ENCODE peak calls at places on chromosomes 12 and 14, in ten cellular contexts. S is hepatocyte, C is testis, H is A549, O is IMR-90, T is Peyer's patch, K is coronary artery, W is mucosa of descending colon, G is AG04449, B is left lung. Z is an unnamed sample.

GRCh38 chr12:2372735-2373134 is 319.9 kb downstream of the CACNA1C start:
- DNase-seq in H (no peak), O (no peak), S (no peak), K (peak), T (no peak), B (no peak), G (no peak), C (no peak), W (no peak), Z (no peak)

GRCh38 chr14:79570648-79571047 is 640.7 kb downstream of the DIO2 start:
- DNase-seq in K (no peak), O (no peak), H (no peak), T (no peak), B (no peak), G (no peak), C (no peak), S (no peak), W (no peak), Z (no peak)

GRCh38 chr12:121796855-121797751 is 3.6 kb upstream of the RHOF start:
- DNase-seq in C (peak), W (peak), H (peak), K (peak), B (peak), T (peak), S (peak), G (no peak), O (peak), Z (no peak)

GRCh38 chr14:104820669-104821228 is 19.8 kb downstream of the ZBTB42 start:
- DNase-seq in C (peak), O (peak), K (no peak), S (peak), W (peak), B (peak), G (no peak), H (peak), T (peak), Z (no peak)

GRCh38 chr12:120292661-120293531 is at the start of gene RNU4-1:
- DNase-seq in G (peak), H (peak), O (peak), B (no peak), K (peak), C (peak), T (peak), W (peak), S (peak), Z (peak)

GRCh38 chr12:52044284-52044983 is 6.8 kb upstream of the NR4A1 start:
- DNase-seq in T (no peak), B (peak), G (no peak), C (peak), O (no peak), W (no peak), S (no peak), K (peak), H (no peak), Z (no peak)

GRCh38 chr14:22271838-22272237 is 317.2 kb downstream of the DAD1 start:
- DNase-seq in T (no peak), C (no peak), G (no peak), S (no peak), K (no peak), H (no peak), O (no peak), B (no peak), W (no peak), Z (no peak)

GRCh38 chr12:100566887-100567637 is 6.4 kb upstream of the GAS2L3 start:
- DNase-seq in H (no peak), S (no peak), C (peak), T (no peak), O (peak), B (no peak), K (no peak), G (no peak), W (no peak), Z (no peak)

GRCh38 chr14:74441113-74441512 is 15.1 kb upstream of the SYNDIG1L start:
- DNase-seq in C (no peak), S (no peak), G (no peak), W (no peak), B (no peak), H (no peak), K (peak), T (no peak), O (no peak), Z (no peak)

GRCh38 chr12:52971701-52972329 is 22.9 kb downstream of the KRT18 start:
- DNase-seq in C (no peak), W (peak), S (peak), B (no peak), H (peak), K (no peak), G (no peak), T (peak), O (peak), Z (no peak)

GRCh38 chr12:103401421-103401820 is 94.3 kb downstream of the C12orf42 start:
- DNase-seq in K (no peak), G (no peak), O (no peak), S (peak), C (no peak), B (no peak), T (no peak), H (no peak), W (no peak), Z (no peak)

GRCh38 chr12:69070319-69071090 is 137.5 kb upstream of the CPM start:
- DNase-seq in K (no peak), T (peak), C (peak), G (no peak), O (peak), H (peak), W (peak), S (peak), B (no peak), Z (peak)

GRCh38 chr12:6852651-6853354 is 853 bp downstream of the USP5 start:
- DNase-seq in B (no peak), C (peak), O (peak), S (peak), T (peak), H (peak), K (peak), G (no peak), W (no peak), Z (no peak)

GRCh38 chr12:11778703-11779102 is 129.2 kb downstream of the ETV6 start:
- DNase-seq in O (no peak), S (no peak), K (no peak), C (no peak), H (no peak), G (no peak), B (no peak), T (no peak), W (no peak), Z (no peak)

GRCh38 chr12:6391013-6391412 is 7.1 kb downstream of the LTBR start:
- DNase-seq in O (no peak), C (no peak), H (no peak), T (no peak), B (peak), S (no peak), W (no peak), K (no peak), G (no peak), Z (no peak)

GRCh38 chr12:92505373-92506340 is 197.1 kb upstream of the PLEKHG7 start:
- DNase-seq in C (peak), K (no peak), O (peak), S (peak), B (no peak), H (no peak), T (peak), G (no peak), W (peak), Z (no peak)

GRCh38 chr14:64708148-64709004 is 4.2 kb downstream of the PLEKHG3 start:
- DNase-seq in B (peak), K (peak), W (peak), C (no peak), T (peak), S (peak), H (peak), O (peak), G (no peak), Z (no peak)

GRCh38 chr14:31933716-31934115 is 143.4 kb upstream of the ARHGAP5 start:
- DNase-seq in K (no peak), C (no peak), O (peak), G (no peak), H (no peak), W (no peak), T (no peak), S (no peak), B (no peak), Z (no peak)

GRCh38 chr12:47758584-47758833 is 171 bp downstream of the RAPGEF3 start:
- DNase-seq in T (no peak), W (no peak), H (no peak), C (no peak), S (no peak), G (no peak), O (no peak), B (no peak), K (no peak), Z (no peak)

GRCh38 chr12:47758834-47759690 is at the start of gene RAPGEF3:
- DNase-seq in T (peak), K (peak), O (peak), C (peak), G (no peak), W (peak), H (peak), S (peak), B (peak), Z (no peak)

GRCh38 chr12:47755655-47756562 is 2.8 kb downstream of the RAPGEF3 start:
- DNase-seq in W (peak), C (no peak), K (no peak), B (no peak), H (no peak), S (no peak), G (no peak), O (no peak), T (peak), Z (no peak)

GRCh38 chr12:47757840-47758583 is 668 bp downstream of the RAPGEF3 start:
- DNase-seq in K (no peak), B (no peak), W (peak), H (no peak), C (no peak), S (no peak), T (no peak), G (no peak), O (no peak), Z (no peak)

DNA sequence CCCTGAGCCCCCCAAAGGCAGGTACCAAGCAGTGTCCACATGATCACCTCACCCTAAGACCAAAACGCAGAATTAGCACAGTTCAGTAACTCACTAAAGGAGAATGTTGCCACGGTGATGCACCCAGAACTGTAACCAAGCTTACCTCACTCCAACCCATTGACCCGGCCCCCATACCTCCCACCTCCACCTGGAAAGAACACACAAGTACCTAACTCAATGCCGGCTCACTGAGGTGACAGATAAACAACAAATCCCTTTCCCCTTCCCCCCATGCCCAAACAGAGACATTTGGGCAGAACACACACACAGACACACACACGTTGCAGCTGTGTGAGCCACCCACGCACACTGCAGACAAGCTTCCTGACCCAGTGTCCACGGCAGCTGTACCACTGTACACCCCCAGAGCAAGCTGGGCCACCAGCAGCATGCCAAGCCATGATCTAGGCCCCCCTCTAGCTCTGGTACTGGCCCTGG is 1.3 kb downstream of the RAPGEF3 start:
- DNase-seq in O (no peak), H (no peak), W (no peak), S (no peak), G (no peak), K (no peak), B (no peak), C (no peak), T (no peak), Z (no peak)
- H3K4me3 ChIP-seq in O (no peak), H (no peak), W (no peak), S (no peak), G (no peak), K (peak), B (peak), C (peak), T (peak), Z (no peak)

GRCh38 chr14:50045837-50046236 is 70.5 kb downstream of the VCPKMT start:
- DNase-seq in C (no peak), T (no peak), S (no peak), K (no peak), G (no peak), B (no peak), H (no peak), O (no peak), W (no peak), Z (no peak)

GRCh38 chr14:50047274-50047676 is 69.1 kb downstream of the VCPKMT start:
- DNase-seq in K (no peak), W (no peak), H (no peak), B (no peak), C (no peak), O (no peak), G (no peak), T (peak), S (peak), Z (no peak)

GRCh38 chr14:50044040-50044651 is 72.2 kb downstream of the VCPKMT start:
- DNase-seq in S (no peak), K (no peak), H (no peak), W (no peak), G (no peak), C (no peak), O (no peak), B (no peak), T (no peak), Z (no peak)

GRCh38 chr14:50041980-50042379 is 74.4 kb downstream of the VCPKMT start:
- DNase-seq in H (no peak), K (no peak), O (no peak), W (no peak), G (no peak), B (no peak), T (no peak), S (no peak), C (no peak), Z (no peak)

GRCh38 chr14:50045039-50045711 is 71.2 kb downstream of the VCPKMT start:
- DNase-seq in B (peak), O (peak), T (peak), C (peak), S (peak), W (peak), K (no peak), G (no peak), H (no peak), Z (peak)
- TF ChIP-seq CTCF in B (peak), O (no peak), T (no peak), C (no peak), S (no peak), W (no peak), K (no peak), G (no peak), H (no peak), Z (no peak)

DNA sequence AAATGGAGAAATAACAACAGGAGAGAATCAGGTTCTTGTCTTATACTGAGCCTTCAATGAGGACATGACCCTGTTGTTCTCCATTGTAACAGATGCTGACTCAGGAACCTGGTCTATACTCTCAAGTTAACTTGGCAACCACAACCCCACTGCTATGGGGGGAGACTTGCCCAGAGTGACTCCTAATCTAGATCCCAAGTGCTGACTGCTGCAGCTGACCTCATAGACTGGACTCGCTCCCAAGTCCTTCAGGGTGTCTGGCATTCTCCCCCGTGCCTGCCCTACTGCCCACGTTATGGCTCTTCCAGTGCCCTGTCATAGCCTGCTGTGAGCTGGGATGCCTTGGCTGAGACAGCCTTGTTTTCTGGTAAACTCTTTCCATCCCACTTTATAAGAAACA is 37.1 kb downstream of the NID2 start:
- DNase-seq in H (no peak), K (no peak), S (no peak), G (no peak), W (no peak), B (no peak), T (no peak), C (no peak), O (peak), Z (no peak)
- H3K4me3 ChIP-seq in H (no peak), K (peak), S (no peak), G (no peak), W (no peak), B (no peak), T (no peak), C (no peak), O (no peak), Z (no peak)

GRCh38 chr12:93763746-93764147 is 86.6 kb downstream of the CRADD start:
- DNase-seq in S (no peak), C (no peak), B (no peak), H (no peak), G (no peak), T (no peak), W (no peak), K (no peak), O (no peak), Z (no peak)
- TF ChIP-seq CTCF in S (no peak), C (no peak), B (no peak), H (peak), G (no peak), T (no peak), W (no peak), K (no peak), O (no peak), Z (no peak)

GRCh38 chr12:118984206-118984943 is 3.0 kb downstream of the SRRM4 start:
- DNase-seq in C (no peak), S (no peak), W (no peak), T (no peak), H (no peak), B (no peak), O (no peak), K (no peak), G (no peak), Z (no peak)

GRCh38 chr12:118983147-118983824 is 1.9 kb downstream of the SRRM4 start:
- DNase-seq in G (no peak), C (no peak), T (no peak), O (no peak), W (no peak), S (no peak), B (no peak), K (no peak), H (no peak), Z (no peak)

GRCh38 chr12:118980407-118981014 is 830 bp upstream of the SRRM4 start:
- DNase-seq in H (no peak), K (no peak), C (no peak), O (no peak), B (peak), G (no peak), T (no peak), S (no peak), W (no peak), Z (no peak)

GRCh38 chr12:118981285-118982201 is at the start of gene SRRM4:
- DNase-seq in H (no peak), C (peak), S (peak), K (no peak), O (no peak), T (no peak), G (no peak), W (no peak), B (peak), Z (no peak)

GRCh38 chr12:118982308-118982707 is 967 bp downstream of the SRRM4 start:
- DNase-seq in S (no peak), H (no peak), B (no peak), W (no peak), G (no peak), O (no peak), K (no peak), C (no peak), T (no peak), Z (no peak)
- H3K4me3 ChIP-seq in S (no peak), H (no peak), B (no peak), W (no peak), G (no peak), O (no peak), K (no peak), C (no peak), T (no peak), Z (no peak)

DNA sequence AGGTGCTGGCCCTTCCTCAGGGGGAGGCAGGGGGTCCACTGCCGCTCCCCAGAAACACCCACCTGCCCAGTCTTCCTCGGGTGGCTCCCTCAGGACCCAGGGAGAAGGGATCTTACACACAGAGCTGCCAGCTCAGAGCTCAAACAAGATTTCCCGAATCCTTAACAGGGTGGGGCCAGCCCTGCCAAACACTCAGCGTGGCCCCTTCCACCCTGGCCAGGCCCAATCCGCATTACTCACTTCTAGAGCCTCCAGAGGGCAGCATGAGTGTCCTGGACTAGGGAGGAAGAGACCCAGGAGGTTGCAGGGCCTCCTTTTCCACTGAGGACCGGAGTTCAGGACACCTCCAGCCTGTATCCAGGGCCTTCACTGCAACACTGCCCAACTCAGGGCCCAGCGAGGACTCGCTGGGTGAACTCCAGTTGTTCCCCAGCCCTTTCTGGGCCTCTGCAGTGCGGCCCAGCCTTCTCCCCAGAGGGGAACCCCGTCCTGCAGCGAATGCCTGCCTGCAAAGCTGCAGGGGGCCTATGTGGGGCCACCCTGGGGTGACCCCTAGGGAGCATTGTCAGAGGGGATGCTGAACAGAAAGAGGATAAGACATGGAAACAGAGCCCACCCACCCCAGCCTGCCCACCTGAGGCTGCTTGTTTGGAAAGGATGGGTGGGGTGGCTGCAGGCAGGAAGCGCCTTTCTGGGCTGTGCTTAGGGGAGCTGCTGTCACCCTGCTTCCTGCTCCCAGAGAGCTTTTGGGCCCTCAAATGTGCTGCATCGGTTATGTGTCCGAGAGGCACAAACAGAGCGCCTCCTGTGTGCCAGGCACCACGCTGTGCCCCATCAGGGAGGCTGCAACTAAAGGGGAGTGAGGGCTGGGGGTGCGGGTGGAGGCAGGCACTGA is 43.8 kb downstream of the CCNK start:
- DNase-seq in O (peak), T (no peak), B (peak), G (no peak), K (no peak), W (peak), C (no peak), S (peak), H (peak), Z (no peak)
- TF ChIP-seq CTCF in O (peak), T (no peak), B (no peak), G (peak), K (no peak), W (no peak), C (no peak), S (peak), H (peak), Z (peak)

Z was measured in HFF-Myc.